ENCODE peak calls at places on chromosomes 12 and 14, in five cellular contexts. G is H1, E is Panc1, O is esophagus squamous epithelium, B is pancreas. X is an unnamed sample.

GRCh38 chr12:58034311-58034710 is 92.9 kb downstream of the ATP23 start:
- DNase-seq in G (no peak), O (no peak), B (no peak), E (no peak), X (no peak)

GRCh38 chr12:100115291-100115690 is 27.4 kb downstream of the BLTP3B start:
- DNase-seq in B (no peak), G (no peak), O (no peak), E (no peak), X (no peak)

GRCh38 chr12:113368331-113368730 is 9.9 kb downstream of the PLBD2 start:
- DNase-seq in G (no peak), O (no peak), B (no peak), E (no peak), X (no peak)

GRCh38 chr14:93543766-93544165 is 113.0 kb downstream of the UNC79 start:
- DNase-seq in E (no peak), B (no peak), G (no peak), O (no peak), X (no peak)

GRCh38 chr12:48037267-48037915 is 33.1 kb upstream of the COL2A1 start:
- DNase-seq in E (no peak), B (no peak), O (no peak), G (peak; percentile 84), X (peak; percentile 89)

GRCh38 chr14:86521032-86521730 is 991.2 kb downstream of the FLRT2 start:
- DNase-seq in O (no peak), G (no peak), E (no peak), B (peak; percentile 45), X (no peak)

GRCh38 chr14:21723431-21724045 is 49.9 kb upstream of the OR4E1 start:
- DNase-seq in G (peak; percentile 79), B (no peak), O (no peak), E (no peak), X (peak; percentile 63)

GRCh38 chr12:27003421-27004311 is 10.5 kb downstream of the TM7SF3 start:
- DNase-seq in G (no peak), B (no peak), O (no peak), E (no peak), X (no peak)

GRCh38 chr14:63496837-63497400 is 46.3 kb downstream of the PPP2R5E start:
- DNase-seq in B (peak; percentile 44), G (no peak), E (no peak), O (no peak), X (no peak)

GRCh38 chr14:76919811-76920571 is 93.8 kb downstream of the LRRC74A start:
- DNase-seq in O (no peak), E (no peak), B (peak; percentile 70), G (no peak), X (no peak)

GRCh38 chr14:24136684-24137528 is 912 bp downstream of the PSME1 start:
- DNase-seq in O (no peak), G (no peak), E (no peak), B (no peak), X (no peak)

GRCh38 chr12:132063491-132063890 is 80.6 kb downstream of the DDX51 start:
- DNase-seq in G (no peak), B (no peak), E (no peak), O (no peak), X (no peak)

GRCh38 chr14:68408680-68409079 is 384.2 kb downstream of the ZFP36L1 start:
- DNase-seq in O (no peak), E (no peak), G (no peak), B (no peak), X (no peak)

GRCh38 chr14:22231022-22231421 is 358.0 kb downstream of the DAD1 start:
- DNase-seq in B (no peak), E (no peak), O (no peak), G (no peak), X (no peak)

GRCh38 chr14:103100281-103101121 is 6.0 kb downstream of the EXOC3L4 start:
- DNase-seq in E (no peak), G (no peak), O (no peak), B (no peak), X (no peak)

GRCh38 chr14:94129111-94129757 is at the start of gene IFI27L2:
- DNase-seq in E (no peak), B (peak; percentile 48), O (no peak), G (peak; percentile 79), X (no peak)

GRCh38 chr12:89379839-89380467 is 27.7 kb upstream of the DUSP6 start:
- DNase-seq in E (no peak), B (no peak), G (no peak), O (no peak), X (no peak)

DNA sequence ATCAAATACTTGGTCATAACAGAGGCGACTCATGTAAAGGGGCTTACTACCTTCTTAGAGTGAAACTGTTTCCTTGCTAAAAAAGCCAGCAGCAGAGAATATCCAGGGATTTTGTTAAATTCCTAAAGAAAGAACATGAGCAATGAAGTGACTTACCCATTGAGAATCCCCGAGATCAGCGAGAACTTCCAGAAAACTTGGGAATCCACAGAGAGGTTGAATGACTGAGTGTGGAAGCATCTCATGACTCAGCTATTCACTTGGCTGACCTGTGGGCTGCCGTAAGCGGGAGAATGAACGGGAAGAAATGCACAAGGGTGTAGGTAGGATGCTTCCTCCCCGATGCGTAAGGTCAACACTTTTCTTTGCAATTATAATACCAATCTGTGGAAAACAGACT is 85.3 kb upstream of the KCNA1 start:
- DNase-seq in B (no peak), E (no peak), O (no peak), G (no peak), X (no peak)
- H3K27me3 ChIP-seq in B (no peaks in the 10 kb centered on the region), E (peaks cover 8% of the 10 kb centered on the region), O (no peaks in the 10 kb centered on the region), G (no peaks in the 10 kb centered on the region), X (no peaks in the 10 kb centered on the region)

DNA sequence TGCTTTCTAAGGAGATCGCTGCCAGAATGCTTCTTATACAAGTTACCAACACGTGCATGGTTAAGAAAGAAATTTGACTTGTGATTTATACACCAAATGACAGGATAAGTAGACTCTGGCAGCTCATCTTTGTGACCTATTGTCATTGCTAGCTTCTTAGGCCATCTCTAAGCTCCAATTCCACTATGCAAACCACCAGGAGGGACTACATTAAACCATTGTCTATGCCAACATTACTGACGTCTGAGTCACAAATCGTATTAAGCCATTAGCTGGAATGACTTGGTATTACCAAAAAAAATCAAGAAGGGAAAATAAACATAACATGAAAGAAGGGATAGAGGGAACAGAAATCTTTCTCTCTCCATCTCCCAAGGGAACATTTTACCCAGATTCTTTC is 15.8 kb upstream of the VPS33A start:
- DNase-seq in O (no peak), G (no peak), E (no peak), B (no peak), X (no peak)
- H3K27ac ChIP-seq in O (no peak overlapping the region), G (no peak overlapping the region), E (no peak overlapping the region), B (no peak overlapping the region), X (no peak overlapping the region)

DNA sequence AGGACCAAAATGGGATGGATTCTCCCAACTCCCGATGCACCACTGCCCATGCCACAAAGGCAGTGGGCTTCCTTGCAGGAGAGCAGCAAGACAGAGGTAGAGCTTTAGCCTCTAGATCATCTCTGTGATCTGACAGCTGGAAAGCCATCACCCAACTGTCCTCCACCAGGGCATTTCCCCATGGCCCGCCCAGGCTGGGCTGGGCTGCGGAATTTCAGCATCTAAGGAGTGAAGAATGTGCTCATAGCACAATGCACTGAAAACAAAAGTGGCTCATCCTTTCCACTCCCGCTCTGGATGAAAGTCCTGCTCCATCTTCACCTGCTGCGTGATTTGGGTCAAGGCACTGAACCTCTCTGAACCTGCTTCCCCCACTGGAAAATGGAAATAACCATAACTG is 5.6 kb downstream of the SYNE3 start:
- DNase-seq in E (no peak), O (no peak), B (no peak), G (no peak), X (no peak)
- H3K27me3 ChIP-seq in E (no peaks in the 10 kb centered on the region), O (no peaks in the 10 kb centered on the region), B (no peaks in the 10 kb centered on the region), G (peaks cover 12% of the 10 kb centered on the region), X (peaks cover 5% of the 10 kb centered on the region)

GRCh38 chr12:104793280-104793679 is 164.8 kb downstream of the SLC41A2 start:
- DNase-seq in G (no peak), E (no peak), O (no peak), B (no peak), X (no peak)
- H3K27ac ChIP-seq in G (no peak overlapping the region), E (no peak overlapping the region), O (no peak overlapping the region), B (no peak overlapping the region), X (no peak overlapping the region)

DNA sequence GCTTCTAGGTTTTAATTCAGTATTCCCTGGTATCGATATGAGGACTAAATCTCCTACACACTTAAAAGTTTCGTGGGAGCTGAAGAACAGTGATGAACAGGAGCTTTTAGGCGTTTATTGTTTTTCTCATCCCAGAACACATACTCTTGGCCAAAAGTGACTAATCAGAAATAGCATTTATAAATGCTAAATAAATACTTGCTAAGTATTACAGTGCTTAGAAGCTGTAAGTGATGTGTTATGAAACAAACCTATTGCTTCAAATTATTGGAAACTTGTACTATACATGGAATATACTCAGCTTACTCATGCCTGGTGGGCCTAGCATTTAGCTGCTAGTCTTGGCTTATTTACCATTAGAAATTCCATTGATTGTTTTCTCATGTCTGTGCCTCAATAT is 24.9 kb downstream of the FRS2 start:
- DNase-seq in O (no peak), G (no peak), B (no peak), E (no peak), X (no peak)
- H3K27me3 ChIP-seq in O (no peaks in the 10 kb centered on the region), G (no peaks in the 10 kb centered on the region), B (no peaks in the 10 kb centered on the region), E (no peaks in the 10 kb centered on the region), X (no peaks in the 10 kb centered on the region)

GRCh38 chr12:121986494-121987245 is 35.0 kb upstream of the BCL7A start:
- DNase-seq in E (no peak), G (no peak), B (no peak), O (no peak), X (no peak)

GRCh38 chr12:121980892-121981272 is 40.8 kb upstream of the BCL7A start:
- DNase-seq in G (no peak), O (no peak), E (no peak), B (no peak), X (no peak)

GRCh38 chr12:121981456-121981855 is 40.2 kb upstream of the BCL7A start:
- DNase-seq in O (no peak), E (no peak), G (no peak), B (no peak), X (no peak)

GRCh38 chr12:121982950-121983349 is 38.7 kb upstream of the BCL7A start:
- DNase-seq in B (no peak), E (no peak), G (no peak), O (no peak), X (no peak)

GRCh38 chr12:121983546-121984205 is 38.0 kb upstream of the BCL7A start:
- DNase-seq in E (no peak), O (no peak), G (no peak), B (no peak), X (no peak)
- H3K27ac ChIP-seq in E (no peak overlapping the region), O (no peak overlapping the region), G (no peak overlapping the region), B (no peak overlapping the region), X (no peak overlapping the region)

GRCh38 chr12:6790496-6791150 is 1.3 kb downstream of the CD4 start:
- DNase-seq in G (no peak), B (no peak), E (no peak), O (no peak), X (no peak)

GRCh38 chr12:6784292-6784691 is 5.0 kb upstream of the CD4 start:
- DNase-seq in O (no peak), G (no peak), E (no peak), B (no peak), X (no peak)

GRCh38 chr12:6786416-6787094 is 2.8 kb upstream of the CD4 start:
- DNase-seq in E (no peak), O (no peak), B (no peak), G (no peak), X (no peak)

GRCh38 chr12:6788972-6789905 is at the start of gene CD4:
- DNase-seq in G (no peak), E (no peak), B (no peak), O (no peak), X (no peak)

GRCh38 chr12:6787309-6787708 is 2.0 kb upstream of the CD4 start:
- DNase-seq in O (no peak), G (no peak), B (no peak), E (no peak), X (no peak)
- H3K27me3 ChIP-seq in O (no peaks in the 10 kb centered on the region), G (no peaks in the 10 kb centered on the region), B (no peaks in the 10 kb centered on the region), E (no peaks in the 10 kb centered on the region), X (no peaks in the 10 kb centered on the region)

GRCh38 chr12:92226961-92227360 is 81.3 kb upstream of the BTG1 start:
- DNase-seq in G (no peak), B (no peak), O (no peak), E (no peak), X (no peak)
- H3K27ac ChIP-seq in G (no peak overlapping the region), B (no peak overlapping the region), O (no peak overlapping the region), E (no peak overlapping the region), X (no peak overlapping the region)